ENCODE peak calls at places on chromosomes 11 and 22, in eight cellular contexts. J, A, M, O, G, D, P and V are unnamed samples.

GRCh38 chr22:37165066-37165465 is 15.3 kb upstream of the IL2RB start:
- DNase-seq in J (no peak), A (no peak), M (no peak), O (no peak), G (no peak), D (no peak), P (no peak), V (no peak)

GRCh38 chr22:20741634-20742581 is 32.0 kb upstream of the SERPIND1 start:
- DNase-seq in J (peak; percentile 42), A (peak; percentile 18), M (peak; percentile 77), O (peak; percentile 66), G (peak; percentile 65), D (peak; percentile 17), P (peak; percentile 37), V (peak; percentile 59)

GRCh38 chr11:64499261-64500004 is 91.6 kb upstream of the SLC22A12 start:
- DNase-seq in J (no peak), A (no peak), M (no peak), O (no peak), G (no peak), D (no peak), P (no peak), V (no peak)

GRCh38 chr11:114678125-114679036 is at the start of gene NXPE2:
- DNase-seq in J (peak; percentile 38), A (no peak), M (no peak), O (no peak), G (peak; percentile 79), D (no peak), P (no peak), V (no peak)

GRCh38 chr11:80388133-80388532 is 947.3 kb upstream of the TENM4 start:
- DNase-seq in J (peak; percentile 10), A (no peak), M (peak; percentile 9), O (no peak), G (peak; percentile 9), D (no peak), P (peak; percentile 13), V (no peak)

GRCh38 chr22:45785458-45785857 is 113.8 kb downstream of the ATXN10 start:
- DNase-seq in J (peak; percentile 32), A (no peak), M (no peak), O (no peak), G (peak; percentile 89), D (peak; percentile 40), P (no peak), V (no peak)

GRCh38 chr22:22748297-22748743 is 103.9 kb downstream of the GGTLC2 start:
- DNase-seq in J (peak; percentile 65), A (no peak), M (peak; percentile 43), O (peak; percentile 44), G (peak; percentile 64), D (peak; percentile 69), P (peak; percentile 44), V (peak; percentile 61)

GRCh38 chr11:116972692-116973091 is 125.5 kb downstream of the SIK3 start:
- DNase-seq in J (no peak), A (no peak), M (peak; percentile 24), O (no peak), G (no peak), D (no peak), P (peak; percentile 36), V (no peak)

GRCh38 chr11:2402890-2403645 is 2.5 kb downstream of the TSSC4 start:
- DNase-seq in J (no peak), A (no peak), M (no peak), O (no peak), G (no peak), D (no peak), P (no peak), V (no peak)

GRCh38 chr22:45604239-45604711 is 67.4 kb upstream of the ATXN10 start:
- DNase-seq in J (no peak), A (no peak), M (no peak), O (no peak), G (no peak), D (no peak), P (no peak), V (no peak)

GRCh38 chr22:38214248-38215056 is 12.7 kb downstream of the MAFF start:
- DNase-seq in J (peak; percentile 81), A (no peak), M (peak; percentile 92), O (peak; percentile 85), G (no peak), D (peak; percentile 72), P (peak; percentile 88), V (peak; percentile 84)
- H2AFZ ChIP-seq in J (no peak overlapping the region), A (no peak overlapping the region), M (peak overlapping the region; percentile 47), O (no peak overlapping the region), G (no peak overlapping the region), D (no peak overlapping the region), P (no peak overlapping the region), V (peak overlapping the region; percentile 7)

GRCh38 chr11:126874831-126875230 is 125.7 kb downstream of the KIRREL3 start:
- DNase-seq in J (no peak), A (no peak), M (peak; percentile 68), O (no peak), G (no peak), D (no peak), P (peak; percentile 56), V (peak; percentile 1)
- TF ChIP-seq CTCF in J (no peak), A (peak; percentile 15), M (peak; percentile 66), O (peak; percentile 27), G (no peak), D (no peak), P (peak; percentile 60), V (peak; percentile 58)

GRCh38 chr11:24903555-24903954 is 406.7 kb downstream of the LUZP2 start:
- DNase-seq in J (peak; percentile 7), A (no peak), M (no peak), O (no peak), G (no peak), D (no peak), P (no peak), V (no peak)
- TF ChIP-seq EZH2phosphoT487 in J (no peak), A (no peak), M (no peak), O (no peak), G (no peak), D (no peak), P (no peak), V (no peak)

DNA sequence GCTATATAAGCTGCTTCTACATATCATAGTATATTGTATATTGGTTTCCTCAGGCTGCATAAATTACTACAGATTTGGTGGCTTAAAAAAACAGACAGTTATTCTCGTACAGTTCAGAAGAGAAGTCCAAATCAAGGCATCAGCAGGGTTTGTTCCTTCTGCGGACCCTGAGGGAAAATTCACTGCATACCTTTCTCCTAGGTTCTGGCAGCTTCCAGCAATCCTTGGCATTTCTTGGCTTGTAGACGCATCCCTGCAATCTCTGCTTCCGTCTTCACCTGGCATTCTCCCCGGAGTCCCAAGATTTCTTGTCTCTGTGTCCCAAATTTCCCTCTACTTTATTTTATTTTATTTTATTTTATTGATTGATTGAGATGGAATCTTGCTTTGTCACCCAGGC is 142.8 kb downstream of the COMMD9 start:
- DNase-seq in J (no peak), A (no peak), M (no peak), O (no peak), G (no peak), D (no peak), P (no peak), V (no peak)
- H2AFZ ChIP-seq in J (no peak overlapping the region), A (no peak overlapping the region), M (no peak overlapping the region), O (no peak overlapping the region), G (no peak overlapping the region), D (no peak overlapping the region), P (no peak overlapping the region), V (no peak overlapping the region)